ENCODE peak calls at places on chromosomes 12 and 14, in seven cellular contexts. K is mammary epithelial cell, J is mesothelial cell of epicardium, C is A549, Z is H9, M is spleen, D is fibroblast of mammary gland. T is an unnamed sample.
A peak's percentile ranks its signal among the peaks of the same experiment; 100 is the strongest.

GRCh38 chr12:120849765-120850164 is 54.4 kb downstream of the SPPL3 start:
- DNase-seq in K (peak; percentile 88), J (no peak), C (peak; percentile 23), Z (no peak), M (no peak), D (peak; percentile 51), T (no peak)

GRCh38 chr14:62364161-62364560 is 601.9 kb downstream of the SNAPC1 start:
- DNase-seq in K (no peak), J (no peak), C (no peak), Z (no peak), M (no peak), D (no peak), T (no peak)

GRCh38 chr14:68926236-68926635 is 52.9 kb downstream of the ACTN1 start:
- DNase-seq in K (no peak), J (no peak), C (no peak), Z (no peak), M (no peak), D (no peak), T (no peak)

GRCh38 chr14:52025310-52025709 is 36.0 kb downstream of the RTRAF start:
- DNase-seq in K (peak; percentile 69), J (no peak), C (no peak), Z (no peak), M (no peak), D (peak; percentile 97), T (no peak)

GRCh38 chr12:13559318-13559978 is 362.9 kb downstream of the EMP1 start:
- DNase-seq in K (peak; percentile 67), J (no peak), C (no peak), Z (no peak), M (no peak), D (no peak), T (no peak)

GRCh38 chr12:10708862-10709261 is 14.3 kb downstream of the YBX3 start:
- DNase-seq in K (no peak), J (no peak), C (no peak), Z (no peak), M (no peak), D (no peak), T (no peak)

GRCh38 chr12:120242275-120242799 is 23.2 kb downstream of the PXN start:
- DNase-seq in K (no peak), J (no peak), C (no peak), Z (no peak), M (no peak), D (no peak), T (no peak)

GRCh38 chr12:127680516-127680915 is 586.5 kb upstream of the TMEM132C start:
- DNase-seq in K (no peak), J (no peak), C (no peak), Z (no peak), M (no peak), D (peak; percentile 34), T (no peak)

GRCh38 chr14:77322951-77323350 is 2.1 kb downstream of the GSTZ1 start:
- DNase-seq in K (no peak), J (no peak), C (no peak), Z (no peak), M (no peak), D (no peak), T (no peak)

GRCh38 chr14:96086574-96087077 is 47.5 kb downstream of the C14orf132 start:
- DNase-seq in K (peak; percentile 76), J (no peak), C (no peak), Z (no peak), M (peak; percentile 54), D (peak; percentile 53), T (no peak)
- TF ChIP-seq CTCF in K (peak; percentile 41), J (no peak), C (no peak), Z (no peak), M (no peak), D (peak; percentile 21), T (no peak)

DNA sequence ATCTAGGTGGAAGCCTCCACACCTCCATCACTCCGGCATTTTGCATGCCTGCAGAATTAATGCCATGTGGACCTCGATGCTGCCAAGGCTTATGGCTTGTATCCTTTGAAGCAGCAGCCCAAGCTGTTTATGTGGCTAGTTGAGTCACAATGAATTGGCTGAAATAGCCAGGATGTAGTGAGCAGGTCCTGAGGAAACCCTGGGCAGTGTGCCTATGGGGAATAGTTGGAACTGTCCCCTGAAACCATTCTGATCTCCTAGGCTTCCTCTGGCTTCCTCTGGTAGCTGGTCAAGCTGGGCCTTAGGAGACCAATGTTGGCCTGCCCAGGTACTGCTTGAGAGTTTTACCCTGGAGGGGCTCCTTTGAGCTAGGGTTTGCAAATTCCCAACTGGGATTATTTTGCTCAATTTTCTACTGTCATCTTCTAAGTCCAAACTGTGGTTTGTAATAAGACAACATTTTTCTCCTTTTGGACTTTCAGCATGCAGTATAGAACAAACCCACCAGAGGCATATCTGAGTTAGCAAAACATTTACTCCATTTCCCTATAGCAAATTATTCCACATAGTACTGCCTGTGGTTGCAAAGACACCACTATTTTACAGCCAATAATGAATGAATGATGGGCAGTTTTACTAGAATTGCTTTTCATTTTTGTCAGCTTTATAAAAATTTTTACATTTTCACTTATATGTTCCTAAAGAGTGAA is 85.1 kb upstream of the AMIGO2 start:
- DNase-seq in K (no peak), J (no peak), C (no peak), Z (no peak), M (no peak), D (peak; percentile 75), T (no peak)
- TF ChIP-seq CTCF in K (no peak), J (no peak), C (no peak), Z (peak; percentile 23), M (no peak), D (no peak), T (peak; percentile 41)

GRCh38 chr14:24274101-24274543 is 2.7 kb upstream of the RABGGTA start:
- DNase-seq in K (peak; percentile 99), J (no peak), C (no peak), Z (no peak), M (no peak), D (peak; percentile 6), T (no peak)

GRCh38 chr14:24271834-24272263 is 452 bp upstream of the RABGGTA start:
- DNase-seq in K (no peak), J (no peak), C (no peak), Z (no peak), M (no peak), D (no peak), T (no peak)

GRCh38 chr14:24275524-24276139 is 4.2 kb upstream of the RABGGTA start:
- DNase-seq in K (no peak), J (no peak), C (no peak), Z (peak; percentile 59), M (no peak), D (no peak), T (no peak)

GRCh38 chr14:24272442-24272841 is 1.0 kb upstream of the RABGGTA start:
- DNase-seq in K (no peak), J (no peak), C (no peak), Z (no peak), M (no peak), D (no peak), T (no peak)

GRCh38 chr14:24273422-24273998 is 2.1 kb upstream of the RABGGTA start:
- DNase-seq in K (peak; percentile 46), J (no peak), C (peak; percentile 32), Z (no peak), M (no peak), D (no peak), T (no peak)
- TF ChIP-seq CTCF in K (peak; percentile 44), J (no peak), C (no peak), Z (peak; percentile 27), M (no peak), D (no peak), T (no peak)

DNA sequence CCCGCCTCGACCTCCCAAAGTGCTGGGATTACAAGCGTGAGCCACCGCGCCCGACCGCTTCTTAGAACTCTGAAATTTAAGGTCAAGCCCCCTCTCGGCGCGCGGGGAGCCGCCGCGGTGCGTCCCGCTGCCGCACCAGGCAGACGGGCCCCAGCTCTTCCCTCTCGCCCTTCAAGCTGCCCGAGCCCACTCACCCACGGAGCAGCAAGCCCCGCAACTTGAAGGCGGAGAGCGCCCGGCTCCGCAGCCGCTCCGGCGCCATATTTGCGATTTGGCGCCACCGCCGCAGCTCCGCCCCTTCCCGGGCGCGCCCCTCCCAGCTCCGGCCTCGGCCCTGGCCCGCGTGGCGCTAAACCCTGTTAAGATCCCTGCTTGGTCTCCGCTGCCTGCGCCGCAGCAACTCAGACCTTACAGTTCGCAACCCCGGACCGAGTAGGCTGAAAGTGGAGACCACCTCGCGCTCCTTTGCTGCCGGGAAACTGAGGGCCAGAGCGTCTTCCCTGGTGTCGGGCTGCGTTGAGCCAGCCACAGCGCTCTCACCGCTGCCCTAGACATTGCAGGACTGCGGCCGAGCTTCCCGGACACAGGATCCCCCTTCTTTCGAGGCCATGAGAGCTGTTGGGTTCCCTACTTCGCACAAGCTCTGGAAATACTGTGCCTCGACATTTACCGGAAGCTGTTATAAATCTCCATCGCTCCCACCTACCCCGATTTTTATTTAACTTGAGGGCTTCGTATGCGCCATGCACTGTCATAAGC is at the start of gene POLE2:
- DNase-seq in K (peak; percentile 52), J (peak; percentile 83), C (peak; percentile 55), Z (peak; percentile 82), M (peak; percentile 94), D (peak; percentile 63), T (peak; percentile 86)
- TF ChIP-seq CTCF in K (no peak), J (no peak), C (no peak), Z (no peak), M (no peak), D (no peak), T (no peak)

GRCh38 chr12:102726686-102727085 is 190.4 kb downstream of the PAH start:
- DNase-seq in K (no peak), J (no peak), C (no peak), Z (no peak), M (no peak), D (no peak), T (no peak)

GRCh38 chr12:102722147-102722546 is 194.9 kb downstream of the PAH start:
- DNase-seq in K (no peak), J (no peak), C (no peak), Z (no peak), M (no peak), D (no peak), T (no peak)
- TF ChIP-seq CTCF in K (no peak), J (no peak), C (no peak), Z (no peak), M (no peak), D (no peak), T (no peak)